ENCODE peak calls at places on chromosomes 7 and 10, in four cellular contexts. O, B, W and G are unnamed samples.

GRCh38 chr10:71909399-71910083 is 54.7 kb upstream of the CHST3 start:
- DNase-seq in O (no peak), W (no peak), B (no peak), G (no peak)

GRCh38 chr7:76086070-76086469 is 38.2 kb downstream of the MDH2 start:
- DNase-seq in O (peak), W (no peak), B (no peak), G (peak)

GRCh38 chr10:108037061-108037460 is 872.6 kb upstream of the SORCS1 start:
- DNase-seq in O (no peak), B (no peak), W (no peak), G (no peak)

GRCh38 chr10:6296456-6297214 is 93.9 kb downstream of the PFKFB3 start:
- DNase-seq in B (no peak), W (no peak), O (no peak), G (no peak)

GRCh38 chr7:111126987-111127386 is 36.1 kb downstream of the LRRN3 start:
- DNase-seq in W (peak), B (peak), O (peak), G (peak)

GRCh38 chr10:59688921-59689351 is 20.7 kb downstream of the SLC16A9 start:
- DNase-seq in B (no peak), O (no peak), W (no peak), G (no peak)

GRCh38 chr10:42990721-42991441 is 86.0 kb upstream of the RET start:
- DNase-seq in O (no peak), W (no peak), B (no peak), G (no peak)

GRCh38 chr10:8596929-8597472 is 542.5 kb downstream of the GATA3 start:
- DNase-seq in O (no peak), W (no peak), B (no peak), G (no peak)

GRCh38 chr10:48522011-48522765 is 82.7 kb downstream of the ARHGAP22 start:
- DNase-seq in W (no peak), O (no peak), B (no peak), G (no peak)

GRCh38 chr10:96025566-96025965 is 17.8 kb upstream of the CCNJ start:
- DNase-seq in O (peak), B (no peak), W (peak), G (peak)
- TF ChIP-seq CTCF in O (peak), B (no peak), W (no peak), G (peak)

GRCh38 chr10:100265821-100266485 is 1.5 kb downstream of the CWF19L1 start:
- DNase-seq in B (no peak), O (no peak), W (no peak), G (peak)
- H3K4me3 ChIP-seq in B (no peak), O (no peak), W (no peak), G (peak)

DNA sequence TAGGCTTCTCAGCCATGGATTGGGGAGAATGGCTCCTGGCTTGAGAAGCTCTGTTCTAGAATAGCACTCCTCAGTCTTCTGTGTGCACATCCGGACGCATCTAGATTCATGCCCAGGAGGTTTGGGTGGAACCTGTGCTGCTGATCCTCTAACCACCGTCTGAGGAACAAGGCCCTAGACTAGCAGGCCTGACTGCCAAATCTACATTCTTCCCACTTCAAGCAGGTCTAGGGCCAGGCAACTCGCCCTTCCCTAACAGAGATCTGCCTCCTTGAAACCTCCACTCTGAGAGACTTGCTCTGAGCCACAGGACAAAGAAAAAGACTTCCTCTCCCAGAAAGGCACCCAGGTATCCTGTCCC is 61.6 kb downstream of the KCNMA1 start:
- DNase-seq in O (no peak), B (no peak), W (no peak), G (no peak)
- TF ChIP-seq CTCF in O (no peak), B (no peak), W (no peak), G (no peak)

GRCh38 chr7:116708861-116709260 is 36.9 kb downstream of the MET start:
- DNase-seq in O (no peak), W (no peak), B (no peak), G (no peak)
- H3K4me3 ChIP-seq in O (no peak), W (no peak), B (no peak), G (no peak)

GRCh38 chr10:98308602-98309365 is 40.8 kb upstream of the LOXL4 start:
- DNase-seq in W (no peak), B (no peak), O (no peak), G (no peak)
- TF ChIP-seq CTCF in W (no peak), B (no peak), O (no peak), G (no peak)

DNA sequence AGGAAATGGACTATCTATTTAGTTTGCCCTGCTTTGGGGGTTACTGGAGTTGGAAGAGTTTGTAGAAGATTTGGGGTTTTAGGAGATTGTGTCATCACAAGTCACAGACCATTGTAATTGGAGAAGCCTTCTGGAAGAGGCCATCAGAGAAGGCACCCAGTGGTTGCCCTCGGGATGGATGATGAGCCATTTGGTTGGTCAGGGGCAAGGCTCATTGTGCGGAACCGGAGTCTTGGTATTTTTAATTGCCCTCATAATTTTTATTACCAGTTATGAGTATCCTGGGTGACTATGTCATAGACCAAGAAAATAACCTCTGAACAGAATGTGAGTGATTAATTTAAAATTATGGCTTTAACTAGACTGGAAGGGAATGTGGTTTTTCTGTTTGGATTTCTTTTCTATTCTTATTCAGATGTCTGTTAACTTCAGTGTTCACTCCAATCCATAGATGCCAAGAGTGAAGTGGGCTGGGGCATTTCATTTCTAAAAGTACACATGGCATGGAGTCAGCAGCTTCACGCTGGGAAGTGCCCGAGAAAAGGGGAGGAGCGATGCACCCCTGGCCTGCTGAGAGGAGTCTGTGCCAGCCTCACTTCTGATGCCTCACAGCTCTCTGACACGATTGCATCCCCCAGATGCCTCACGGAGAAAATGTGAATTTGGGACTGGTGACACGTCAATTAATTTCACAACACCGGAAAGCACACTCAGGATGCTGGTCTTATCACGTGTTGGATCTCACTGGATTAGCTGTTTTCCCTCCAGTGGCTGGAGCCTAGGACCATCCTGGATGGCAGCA is 225.6 kb upstream of the IGFBP3 start:
- DNase-seq in O (peak), B (no peak), W (peak), G (peak)
- H3K4me3 ChIP-seq in O (no peak), B (no peak), W (no peak), G (no peak)

DNA sequence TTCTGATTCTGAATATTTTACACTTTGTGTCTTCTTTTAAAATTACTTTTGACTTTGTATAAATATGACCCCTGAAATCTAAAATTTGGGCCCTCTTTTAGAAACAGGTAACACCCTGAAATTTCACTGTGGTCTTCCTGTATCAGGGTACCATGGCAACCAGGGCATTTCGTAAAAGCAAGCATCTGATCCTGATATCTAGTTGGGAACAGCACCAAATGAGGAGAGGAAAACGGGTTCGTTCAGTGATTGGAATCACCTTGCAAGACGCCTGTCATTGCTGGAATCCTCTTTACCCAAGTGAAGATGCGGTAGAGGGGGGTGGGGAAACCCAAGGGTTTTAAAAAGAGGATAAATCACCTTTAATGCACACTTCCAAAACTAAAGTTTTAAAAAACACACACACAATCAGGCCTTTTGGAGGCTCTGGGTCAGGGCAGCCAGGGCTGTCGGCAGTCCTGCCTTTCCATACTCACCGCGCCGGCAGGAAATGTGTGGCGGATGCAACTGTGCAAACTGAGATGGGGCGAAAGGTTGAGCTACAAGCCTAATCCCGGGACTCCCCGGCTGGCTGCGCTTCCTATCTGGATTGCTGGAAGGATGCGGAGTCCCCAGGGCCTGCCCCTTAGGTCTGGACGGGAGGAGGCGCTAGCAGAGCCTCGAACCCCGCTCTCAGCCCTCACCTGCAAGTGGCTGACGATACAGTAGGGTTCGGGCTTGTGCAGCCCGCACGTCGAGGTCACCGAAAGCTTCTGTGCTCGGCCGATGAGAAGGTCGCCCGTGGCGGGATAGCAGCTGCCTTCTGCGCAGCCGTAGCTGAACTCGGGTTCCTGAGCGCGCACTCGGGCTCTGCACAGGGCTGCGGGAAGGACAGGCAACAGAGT is 1.8 kb downstream of the LAMB1 start:
- DNase-seq in W (peak), O (peak), B (peak), G (peak)
- TF ChIP-seq CTCF in W (peak), O (peak), B (no peak), G (peak)

GRCh38 chr7:42910306-42910705 is 1.6 kb downstream of the C7orf25 start:
- DNase-seq in B (no peak), O (no peak), W (no peak), G (no peak)
- H3K4me3 ChIP-seq in B (no peak), O (no peak), W (no peak), G (peak)

GRCh38 chr7:67502929-67503328 is 506.3 kb downstream of the TYW1 start:
- DNase-seq in O (no peak), B (no peak), W (no peak), G (no peak)
- TF ChIP-seq CTCF in O (no peak), B (no peak), W (no peak), G (no peak)

DNA sequence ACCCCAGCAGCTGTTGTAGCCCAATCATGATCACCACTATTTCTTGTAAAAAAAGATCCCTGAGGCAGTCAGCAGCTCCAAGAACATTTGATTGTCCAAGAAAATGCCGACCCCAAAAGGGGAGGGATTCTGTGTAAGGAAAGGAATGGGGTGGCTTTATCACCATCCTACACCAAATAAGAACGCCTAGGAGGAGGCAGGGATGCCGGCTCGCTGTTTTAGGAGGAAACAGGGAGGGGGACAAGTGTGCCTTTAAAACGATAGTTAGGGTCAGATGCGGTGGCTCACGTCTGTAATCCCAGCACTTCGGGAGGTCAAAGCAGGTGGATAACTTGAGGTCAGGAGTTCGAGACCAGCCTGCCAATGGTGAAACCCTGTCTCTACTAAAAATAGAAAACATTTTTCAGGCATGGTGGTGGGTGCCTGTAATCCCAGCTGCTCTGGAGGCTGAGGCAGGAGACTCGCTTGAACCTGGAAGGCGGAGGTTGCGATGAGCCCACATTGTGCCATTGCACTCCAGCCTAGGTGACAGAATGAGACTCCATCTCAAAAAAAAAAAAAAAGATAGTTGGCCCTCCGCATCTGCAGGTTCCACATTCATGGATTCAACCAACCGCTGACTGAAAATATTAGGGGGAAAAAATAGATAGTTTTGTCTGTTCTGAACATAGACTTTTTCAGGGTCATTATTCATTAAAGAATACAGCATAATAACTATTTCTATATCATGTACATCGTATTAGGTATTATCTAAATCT is 63.6 kb downstream of the PDIA4 start:
- DNase-seq in W (peak), O (peak), B (no peak), G (no peak)
- H3K4me3 ChIP-seq in W (no peak), O (peak), B (peak), G (peak)